ENCODE peak calls at places on chromosome 20, in nine cellular contexts. One of them, this sample, is unnamed.

GRCh38 chr20:52312131-52312729 is 120.7 kb upstream of the ZFP64 start:
- DNase-seq in astrocyte: peak; percentile 38
- DNase-seq in endodermal cell: peak; percentile 74
- DNase-seq in adrenal gland: peak; percentile 34
- DNase-seq in IMR-90: peak; percentile 60
- DNase-seq in PC-9: peak; percentile 35
- DNase-seq in tibial artery: no peak
- DNase-seq in fibroblast of lung: peak; percentile 78
- DNase-seq in ovary: peak; percentile 27
- DNase-seq in this sample: peak; percentile 61

GRCh38 chr20:24611360-24612140 is 142.1 kb downstream of the SYNDIG1 start:
- DNase-seq in fibroblast of lung: no peak
- DNase-seq in PC-9: no peak
- DNase-seq in IMR-90: no peak
- DNase-seq in astrocyte: no peak
- DNase-seq in ovary: no peak
- DNase-seq in tibial artery: no peak
- DNase-seq in endodermal cell: no peak
- DNase-seq in adrenal gland: no peak
- DNase-seq in this sample: no peak

GRCh38 chr20:20364747-20365558 is 3.0 kb upstream of the INSM1 start:
- DNase-seq in adrenal gland: no peak
- DNase-seq in endodermal cell: peak; percentile 52
- DNase-seq in PC-9: no peak
- DNase-seq in ovary: no peak
- DNase-seq in fibroblast of lung: no peak
- DNase-seq in astrocyte: no peak
- DNase-seq in IMR-90: no peak
- DNase-seq in tibial artery: no peak
- DNase-seq in this sample: no peak

GRCh38 chr20:63085087-63085861 is 78.5 kb upstream of the BHLHE23 start:
- DNase-seq in endodermal cell: peak; percentile 22
- DNase-seq in IMR-90: no peak
- DNase-seq in fibroblast of lung: no peak
- DNase-seq in ovary: peak; percentile 10
- DNase-seq in astrocyte: no peak
- DNase-seq in PC-9: peak; percentile 19
- DNase-seq in tibial artery: no peak
- DNase-seq in adrenal gland: no peak
- DNase-seq in this sample: no peak

GRCh38 chr20:38680492-38681118 is 43.7 kb upstream of the SLC32A1 start:
- DNase-seq in fibroblast of lung: peak; percentile 33
- DNase-seq in adrenal gland: peak; percentile 24
- DNase-seq in IMR-90: peak; percentile 28
- DNase-seq in tibial artery: no peak
- DNase-seq in endodermal cell: peak; percentile 91
- DNase-seq in ovary: no peak
- DNase-seq in astrocyte: peak; percentile 16
- DNase-seq in PC-9: peak; percentile 31
- DNase-seq in this sample: peak; percentile 41

GRCh38 chr20:24977797-24978196 is 14.8 kb downstream of the APMAP start:
- DNase-seq in PC-9: no peak
- DNase-seq in tibial artery: no peak
- DNase-seq in adrenal gland: peak; percentile 77
- DNase-seq in fibroblast of lung: no peak
- DNase-seq in ovary: no peak
- DNase-seq in endodermal cell: no peak
- DNase-seq in astrocyte: no peak
- DNase-seq in IMR-90: no peak
- DNase-seq in this sample: peak; percentile 87

GRCh38 chr20:23273776-23274175 is 76.8 kb upstream of the NXT1 start:
- DNase-seq in IMR-90: no peak
- DNase-seq in ovary: no peak
- DNase-seq in tibial artery: no peak
- DNase-seq in PC-9: no peak
- DNase-seq in astrocyte: no peak
- DNase-seq in endodermal cell: no peak
- DNase-seq in adrenal gland: no peak
- DNase-seq in fibroblast of lung: no peak
- DNase-seq in this sample: no peak

GRCh38 chr20:24773751-24774201 is 175.3 kb upstream of the CST7 start:
- DNase-seq in adrenal gland: no peak
- DNase-seq in IMR-90: peak; percentile 72
- DNase-seq in tibial artery: no peak
- DNase-seq in endodermal cell: peak; percentile 29
- DNase-seq in fibroblast of lung: peak; percentile 66
- DNase-seq in PC-9: no peak
- DNase-seq in astrocyte: peak; percentile 97
- DNase-seq in ovary: peak; percentile 1
- DNase-seq in this sample: peak; percentile 9

GRCh38 chr20:63090052-63090451 is 83.3 kb upstream of the BHLHE23 start:
- DNase-seq in IMR-90: no peak
- DNase-seq in tibial artery: no peak
- DNase-seq in fibroblast of lung: no peak
- DNase-seq in adrenal gland: no peak
- DNase-seq in ovary: no peak
- DNase-seq in endodermal cell: peak; percentile 12
- DNase-seq in PC-9: no peak
- DNase-seq in astrocyte: no peak
- DNase-seq in this sample: peak; percentile 2

GRCh38 chr20:36098364-36098763 is 56.2 kb upstream of the EPB41L1 start:
- DNase-seq in IMR-90: peak; percentile 40
- DNase-seq in endodermal cell: no peak
- DNase-seq in ovary: no peak
- DNase-seq in fibroblast of lung: peak; percentile 69
- DNase-seq in adrenal gland: peak; percentile 52
- DNase-seq in tibial artery: peak; percentile 56
- DNase-seq in PC-9: peak; percentile 47
- DNase-seq in astrocyte: peak; percentile 51
- DNase-seq in this sample: peak; percentile 42

GRCh38 chr20:7152071-7152470 is 384.6 kb downstream of the BMP2 start:
- DNase-seq in PC-9: no peak
- DNase-seq in IMR-90: no peak
- DNase-seq in astrocyte: peak; percentile 10
- DNase-seq in tibial artery: no peak
- DNase-seq in endodermal cell: no peak
- DNase-seq in adrenal gland: no peak
- DNase-seq in ovary: no peak
- DNase-seq in fibroblast of lung: no peak
- DNase-seq in this sample: no peak

GRCh38 chr20:36154696-36155628 is at the start of gene EPB41L1:
- DNase-seq in tibial artery: peak; percentile 38
- DNase-seq in PC-9: no peak
- DNase-seq in adrenal gland: peak; percentile 57
- DNase-seq in astrocyte: no peak
- DNase-seq in fibroblast of lung: no peak
- DNase-seq in endodermal cell: peak; percentile 84
- DNase-seq in ovary: peak; percentile 53
- DNase-seq in IMR-90: no peak
- DNase-seq in this sample: no peak

GRCh38 chr20:2340136-2340535 is 40.6 kb upstream of the TGM6 start:
- DNase-seq in ovary: no peak
- DNase-seq in PC-9: no peak
- DNase-seq in endodermal cell: no peak
- DNase-seq in IMR-90: no peak
- DNase-seq in adrenal gland: no peak
- DNase-seq in astrocyte: no peak
- DNase-seq in fibroblast of lung: no peak
- DNase-seq in tibial artery: no peak
- DNase-seq in this sample: no peak

GRCh38 chr20:6559791-6560190 is 207.7 kb upstream of the BMP2 start:
- DNase-seq in IMR-90: peak; percentile 8
- DNase-seq in astrocyte: no peak
- DNase-seq in endodermal cell: no peak
- DNase-seq in tibial artery: no peak
- DNase-seq in ovary: no peak
- DNase-seq in PC-9: no peak
- DNase-seq in fibroblast of lung: no peak
- DNase-seq in adrenal gland: no peak
- DNase-seq in this sample: no peak

GRCh38 chr20:59253779-59254319 is 46.6 kb upstream of the EDN3 start:
- DNase-seq in adrenal gland: no peak
- DNase-seq in fibroblast of lung: no peak
- DNase-seq in PC-9: no peak
- DNase-seq in endodermal cell: no peak
- DNase-seq in tibial artery: no peak
- DNase-seq in ovary: no peak
- DNase-seq in astrocyte: no peak
- DNase-seq in IMR-90: no peak
- DNase-seq in this sample: no peak

GRCh38 chr20:25686081-25687077 is 10.3 kb downstream of the ZNF337 start:
- DNase-seq in astrocyte: no peak
- DNase-seq in IMR-90: no peak
- DNase-seq in PC-9: no peak
- DNase-seq in adrenal gland: no peak
- DNase-seq in tibial artery: no peak
- DNase-seq in endodermal cell: peak; percentile 59
- DNase-seq in fibroblast of lung: no peak
- DNase-seq in ovary: no peak
- DNase-seq in this sample: no peak

GRCh38 chr20:63781181-63781580 is 41.6 kb downstream of the SLC2A4RG start:
- DNase-seq in PC-9: no peak
- DNase-seq in adrenal gland: no peak
- DNase-seq in IMR-90: no peak
- DNase-seq in tibial artery: no peak
- DNase-seq in fibroblast of lung: no peak
- DNase-seq in ovary: no peak
- DNase-seq in endodermal cell: no peak
- DNase-seq in astrocyte: no peak
- DNase-seq in this sample: no peak

GRCh38 chr20:8362457-8362856 is 230.4 kb downstream of the PLCB1 start:
- DNase-seq in endodermal cell: no peak
- DNase-seq in PC-9: no peak
- DNase-seq in IMR-90: no peak
- DNase-seq in astrocyte: no peak
- DNase-seq in adrenal gland: no peak
- DNase-seq in tibial artery: no peak
- DNase-seq in fibroblast of lung: no peak
- DNase-seq in ovary: no peak
- DNase-seq in this sample: no peak

GRCh38 chr20:61755971-61756421 is 309.7 kb downstream of the TAF4 start:
- DNase-seq in PC-9: no peak
- DNase-seq in IMR-90: no peak
- DNase-seq in fibroblast of lung: no peak
- DNase-seq in adrenal gland: no peak
- DNase-seq in ovary: no peak
- DNase-seq in tibial artery: no peak
- DNase-seq in endodermal cell: no peak
- DNase-seq in astrocyte: no peak
- DNase-seq in this sample: no peak

GRCh38 chr20:62215991-62216635 is 4.0 kb downstream of the HRH3 start:
- DNase-seq in endodermal cell: no peak
- DNase-seq in IMR-90: no peak
- DNase-seq in astrocyte: no peak
- DNase-seq in adrenal gland: no peak
- DNase-seq in fibroblast of lung: no peak
- DNase-seq in tibial artery: no peak
- DNase-seq in ovary: no peak
- DNase-seq in PC-9: no peak
- DNase-seq in this sample: no peak

GRCh38 chr20:32497589-32498224 is 87.4 kb downstream of the NOL4L start:
- DNase-seq in tibial artery: no peak
- DNase-seq in adrenal gland: peak; percentile 49
- DNase-seq in IMR-90: no peak
- DNase-seq in ovary: no peak
- DNase-seq in astrocyte: no peak
- DNase-seq in PC-9: no peak
- DNase-seq in fibroblast of lung: no peak
- DNase-seq in endodermal cell: peak; percentile 76
- DNase-seq in this sample: no peak
- H3K4me1 ChIP-seq in tibial artery: no peaks in the 10 kb centered on the region
- H3K4me1 ChIP-seq in adrenal gland: peaks cover 3% of the 10 kb centered on the region
- H3K4me1 ChIP-seq in IMR-90: peaks cover 3% of the 10 kb centered on the region
- H3K4me1 ChIP-seq in ovary: no peaks in the 10 kb centered on the region
- H3K4me1 ChIP-seq in astrocyte: peaks cover 4% of the 10 kb centered on the region
- H3K4me1 ChIP-seq in PC-9: no peaks in the 10 kb centered on the region
- H3K4me1 ChIP-seq in fibroblast of lung: no peaks in the 10 kb centered on the region
- H3K4me1 ChIP-seq in endodermal cell: peaks cover 13% of the 10 kb centered on the region
- H3K4me1 ChIP-seq in this sample: peaks cover 9% of the 10 kb centered on the region

DNA sequence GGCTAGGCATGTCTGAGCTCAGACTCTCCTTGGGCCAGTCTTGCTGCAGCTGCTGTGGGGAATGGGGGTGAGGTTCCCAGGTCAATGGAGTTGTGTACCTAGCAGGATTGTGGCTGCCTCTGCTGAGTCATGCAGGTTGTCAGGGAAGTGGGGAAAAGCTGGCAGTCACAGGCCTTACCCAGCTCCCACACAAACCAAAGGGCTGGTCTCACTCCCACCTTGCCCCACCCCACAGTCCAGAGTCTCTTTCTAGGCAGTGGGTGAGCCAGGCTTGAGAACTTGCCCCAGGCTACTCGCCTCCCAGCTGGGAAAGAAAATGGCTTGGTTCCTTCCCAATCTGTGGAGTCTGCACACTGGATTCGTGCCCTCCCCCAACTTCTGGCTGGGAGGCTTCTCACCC is 65.7 kb downstream of the SCP2D1 start:
- DNase-seq in ovary: no peak
- DNase-seq in endodermal cell: no peak
- DNase-seq in IMR-90: no peak
- DNase-seq in tibial artery: no peak
- DNase-seq in fibroblast of lung: no peak
- DNase-seq in PC-9: peak; percentile 65
- DNase-seq in astrocyte: no peak
- DNase-seq in adrenal gland: no peak
- DNase-seq in this sample: no peak
- H3K27ac ChIP-seq in ovary: no peak overlapping the region
- H3K27ac ChIP-seq in endodermal cell: no peak overlapping the region
- H3K27ac ChIP-seq in IMR-90: no peak overlapping the region
- H3K27ac ChIP-seq in tibial artery: no peak overlapping the region
- H3K27ac ChIP-seq in fibroblast of lung: no peak overlapping the region
- H3K27ac ChIP-seq in PC-9: peak overlapping the region; percentile 97
- H3K27ac ChIP-seq in astrocyte: no peak overlapping the region
- H3K27ac ChIP-seq in adrenal gland: no peak overlapping the region
- H3K27ac ChIP-seq in this sample: no peak overlapping the region

DNA sequence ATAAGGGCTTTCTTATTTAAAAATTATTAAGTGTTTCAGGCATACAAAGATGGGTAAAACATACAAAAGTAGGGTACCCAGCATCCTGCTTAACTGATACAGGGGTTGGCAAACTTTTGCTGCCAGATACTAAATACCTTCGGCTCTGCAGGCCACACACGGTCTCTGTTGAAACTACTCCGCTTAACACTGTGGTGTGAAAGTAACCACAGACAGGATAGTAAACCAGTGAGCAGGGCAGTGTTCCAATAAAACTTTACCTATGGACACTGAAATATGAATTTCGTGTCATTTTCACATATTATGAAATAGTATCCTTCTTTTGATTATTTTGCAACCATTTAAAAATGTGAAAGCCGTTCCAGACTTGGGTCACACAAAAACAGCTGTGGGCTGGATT is 92.4 kb downstream of the EYA2 start:
- DNase-seq in adrenal gland: no peak
- DNase-seq in IMR-90: no peak
- DNase-seq in astrocyte: no peak
- DNase-seq in tibial artery: no peak
- DNase-seq in ovary: no peak
- DNase-seq in fibroblast of lung: no peak
- DNase-seq in endodermal cell: peak; percentile 4
- DNase-seq in PC-9: no peak
- DNase-seq in this sample: no peak
- TF ChIP-seq CTCF in adrenal gland: no peak
- TF ChIP-seq CTCF in IMR-90: no peak
- TF ChIP-seq CTCF in astrocyte: no peak
- TF ChIP-seq CTCF in tibial artery: no peak
- TF ChIP-seq CTCF in ovary: no peak
- TF ChIP-seq CTCF in fibroblast of lung: no peak
- TF ChIP-seq CTCF in endodermal cell: no peak
- TF ChIP-seq CTCF in PC-9: no peak
- TF ChIP-seq CTCF in this sample: no peak

GRCh38 chr20:53937929-53938367 is 132.4 kb downstream of the BCAS1 start:
- DNase-seq in tibial artery: no peak
- DNase-seq in PC-9: no peak
- DNase-seq in ovary: no peak
- DNase-seq in IMR-90: no peak
- DNase-seq in endodermal cell: no peak
- DNase-seq in fibroblast of lung: no peak
- DNase-seq in astrocyte: no peak
- DNase-seq in adrenal gland: no peak
- DNase-seq in this sample: peak; percentile 49
- H3K4me1 ChIP-seq in tibial artery: peaks cover 9% of the 10 kb centered on the region
- H3K4me1 ChIP-seq in PC-9: peaks cover 26% of the 10 kb centered on the region
- H3K4me1 ChIP-seq in ovary: peaks cover 14% of the 10 kb centered on the region
- H3K4me1 ChIP-seq in IMR-90: peaks cover 16% of the 10 kb centered on the region
- H3K4me1 ChIP-seq in endodermal cell: peaks cover 32% of the 10 kb centered on the region
- H3K4me1 ChIP-seq in fibroblast of lung: peaks cover 12% of the 10 kb centered on the region
- H3K4me1 ChIP-seq in astrocyte: peaks cover 39% of the 10 kb centered on the region
- H3K4me1 ChIP-seq in adrenal gland: no peaks in the 10 kb centered on the region
- H3K4me1 ChIP-seq in this sample: peaks cover 22% of the 10 kb centered on the region